ENCODE peak calls at places on chromosomes 2 and 18, in five cellular contexts. One of them, this sample, is unnamed.
A peak's percentile ranks its signal among the peaks of the same experiment; 100 is the strongest.

GRCh38 chr2:214810670-214811069 is 1.2 kb upstream of the BARD1 start:
- DNase-seq in CD8-positive, alpha-beta memory T cell: no peak
- DNase-seq in heart right ventricle: no peak
- DNase-seq in fibroblast of lung: no peak
- DNase-seq in tibial artery: no peak
- DNase-seq in this sample: no peak

GRCh38 chr2:64846175-64846574 is 143.0 kb upstream of the SLC1A4 start:
- DNase-seq in tibial artery: no peak
- DNase-seq in CD8-positive, alpha-beta memory T cell: no peak
- DNase-seq in heart right ventricle: no peak
- DNase-seq in fibroblast of lung: peak; percentile 29
- DNase-seq in this sample: no peak

GRCh38 chr18:413263-413662 is 87.2 kb downstream of the COLEC12 start:
- DNase-seq in fibroblast of lung: peak; percentile 68
- DNase-seq in heart right ventricle: no peak
- DNase-seq in CD8-positive, alpha-beta memory T cell: no peak
- DNase-seq in tibial artery: no peak
- DNase-seq in this sample: no peak

GRCh38 chr2:177717831-177718618 is 325.5 kb downstream of the AGPS start:
- DNase-seq in fibroblast of lung: no peak
- DNase-seq in heart right ventricle: no peak
- DNase-seq in tibial artery: no peak
- DNase-seq in CD8-positive, alpha-beta memory T cell: no peak
- DNase-seq in this sample: no peak

GRCh38 chr2:64839844-64840243 is 149.4 kb upstream of the SLC1A4 start:
- DNase-seq in tibial artery: no peak
- DNase-seq in CD8-positive, alpha-beta memory T cell: no peak
- DNase-seq in heart right ventricle: no peak
- DNase-seq in fibroblast of lung: peak; percentile 21
- DNase-seq in this sample: no peak

GRCh38 chr2:45808294-45808693 is 156.8 kb downstream of the PRKCE start:
- DNase-seq in tibial artery: no peak
- DNase-seq in fibroblast of lung: no peak
- DNase-seq in heart right ventricle: no peak
- DNase-seq in CD8-positive, alpha-beta memory T cell: no peak
- DNase-seq in this sample: no peak

GRCh38 chr2:223613017-223613950 is 11.1 kb upstream of the SCG2 start:
- DNase-seq in CD8-positive, alpha-beta memory T cell: no peak
- DNase-seq in fibroblast of lung: peak; percentile 99
- DNase-seq in tibial artery: peak; percentile 95
- DNase-seq in heart right ventricle: peak; percentile 66
- DNase-seq in this sample: peak; percentile 88

GRCh38 chr18:22063077-22063476 is 106.3 kb upstream of the GATA6 start:
- DNase-seq in tibial artery: no peak
- DNase-seq in fibroblast of lung: no peak
- DNase-seq in heart right ventricle: no peak
- DNase-seq in CD8-positive, alpha-beta memory T cell: no peak
- DNase-seq in this sample: no peak

GRCh38 chr18:40414155-40414754 is 1540.8 kb upstream of the PIK3C3 start:
- DNase-seq in fibroblast of lung: peak; percentile 50
- DNase-seq in heart right ventricle: no peak
- DNase-seq in tibial artery: no peak
- DNase-seq in CD8-positive, alpha-beta memory T cell: no peak
- DNase-seq in this sample: no peak

GRCh38 chr2:100822587-100823248 is 2.8 kb downstream of the NPAS2 start:
- DNase-seq in heart right ventricle: no peak
- DNase-seq in tibial artery: no peak
- DNase-seq in fibroblast of lung: peak; percentile 56
- DNase-seq in CD8-positive, alpha-beta memory T cell: no peak
- DNase-seq in this sample: no peak

GRCh38 chr2:1731512-1731962 is 12.8 kb downstream of the PXDN start:
- DNase-seq in fibroblast of lung: peak; percentile 97
- DNase-seq in tibial artery: peak; percentile 80
- DNase-seq in heart right ventricle: no peak
- DNase-seq in CD8-positive, alpha-beta memory T cell: no peak
- DNase-seq in this sample: no peak

DNA sequence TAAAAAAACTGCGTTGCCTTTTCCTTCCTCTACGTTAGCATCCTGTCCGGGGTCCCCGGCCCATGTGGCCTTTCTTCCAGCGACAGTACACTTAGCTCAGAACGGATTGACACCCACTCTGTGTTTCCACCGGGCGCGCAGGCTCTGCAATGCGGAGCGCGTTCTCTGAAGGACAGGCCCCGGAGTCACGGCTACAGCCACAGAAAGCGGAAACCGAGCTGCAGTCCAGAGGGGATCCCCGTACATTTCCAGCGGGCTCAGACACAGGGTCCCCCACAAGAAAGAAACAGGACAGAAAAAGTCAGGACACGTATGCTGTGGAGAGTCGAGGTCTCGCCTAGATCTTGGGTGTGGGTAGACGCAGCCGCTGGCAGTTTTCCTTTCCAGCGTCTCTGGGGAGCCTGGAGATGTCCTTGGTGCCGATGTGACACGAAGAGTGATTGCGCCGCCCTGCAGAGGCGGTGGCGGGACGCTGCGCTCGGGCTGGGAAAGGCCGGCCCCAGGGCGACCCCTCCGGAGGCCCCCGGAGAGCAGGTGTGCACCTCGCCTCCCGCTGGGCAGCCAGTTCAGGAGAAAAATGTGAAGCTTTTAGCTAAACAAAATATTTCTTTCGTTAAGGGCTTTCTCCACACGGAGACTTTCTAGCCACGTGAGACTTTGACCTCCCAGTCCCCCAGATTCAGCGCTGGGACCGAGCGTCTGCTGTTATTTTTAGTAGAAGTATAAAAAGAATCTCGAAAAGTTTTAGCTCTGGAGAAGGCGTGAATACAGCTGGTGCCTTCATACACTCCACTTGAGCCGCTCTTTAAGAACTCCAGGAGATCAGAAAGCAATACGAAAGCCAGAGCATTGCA is 1.3 kb upstream of the ACKR3 start:
- DNase-seq in heart right ventricle: peak; percentile 71
- DNase-seq in CD8-positive, alpha-beta memory T cell: peak; percentile 53
- DNase-seq in fibroblast of lung: no peak
- DNase-seq in tibial artery: peak; percentile 87
- DNase-seq in this sample: no peak
- H3K4me3 ChIP-seq in heart right ventricle: peak overlapping the region; percentile 64
- H3K4me3 ChIP-seq in CD8-positive, alpha-beta memory T cell: peak overlapping the region; percentile 57
- H3K4me3 ChIP-seq in fibroblast of lung: peak overlapping the region; percentile 25
- H3K4me3 ChIP-seq in tibial artery: peak overlapping the region; percentile 62
- H3K4me3 ChIP-seq in this sample: no peak overlapping the region

DNA sequence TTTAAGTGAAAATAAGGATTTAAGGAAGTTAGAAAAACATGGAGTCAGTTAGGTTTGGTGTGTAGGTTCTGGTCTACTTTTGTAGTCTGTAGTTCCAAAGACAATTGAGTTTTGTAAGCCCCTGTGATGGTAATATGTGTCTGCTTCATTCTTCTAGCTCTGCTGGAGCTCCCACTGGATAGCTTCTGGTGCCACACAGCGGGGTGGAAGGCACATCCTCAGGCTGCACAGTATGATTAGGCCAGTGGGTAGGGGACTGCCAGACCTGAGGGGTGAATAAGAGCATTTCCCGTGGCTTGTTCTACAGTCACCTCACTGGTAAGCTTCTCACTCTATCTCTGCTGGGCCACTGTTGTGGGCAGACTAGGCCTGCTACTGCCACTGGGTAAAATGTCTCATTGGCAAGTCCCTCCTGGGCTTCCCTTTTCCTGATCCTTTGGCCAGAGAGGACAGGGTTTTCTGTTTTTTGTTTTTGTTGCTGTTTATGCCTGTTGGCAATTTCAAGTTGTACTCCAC is 44.5 kb downstream of the TMEM131 start:
- DNase-seq in CD8-positive, alpha-beta memory T cell: no peak
- DNase-seq in fibroblast of lung: peak; percentile 62
- DNase-seq in tibial artery: no peak
- DNase-seq in heart right ventricle: no peak
- DNase-seq in this sample: no peak
- H3K4me3 ChIP-seq in CD8-positive, alpha-beta memory T cell: no peak overlapping the region
- H3K4me3 ChIP-seq in fibroblast of lung: no peak overlapping the region
- H3K4me3 ChIP-seq in tibial artery: no peak overlapping the region
- H3K4me3 ChIP-seq in heart right ventricle: no peak overlapping the region
- H3K4me3 ChIP-seq in this sample: no peak overlapping the region

DNA sequence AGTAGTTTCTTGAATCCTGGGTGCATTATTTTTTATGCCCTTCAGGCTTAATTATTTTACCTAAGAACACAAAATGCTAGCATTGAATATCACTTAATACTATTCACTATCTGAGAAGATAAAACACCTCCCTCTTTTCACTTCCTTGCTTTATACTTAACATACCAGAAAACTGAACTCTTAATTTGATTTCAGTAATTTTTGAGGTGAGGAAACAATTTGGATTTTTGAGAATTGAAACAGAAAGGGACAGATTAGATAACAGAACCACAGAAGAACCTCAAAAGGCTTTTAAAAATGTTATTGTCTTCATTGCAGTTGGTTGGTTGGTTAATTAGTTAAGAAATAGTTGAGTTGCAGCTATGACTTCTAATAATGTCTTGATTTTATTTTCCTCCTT is 69.5 kb downstream of the GPD2 start:
- DNase-seq in tibial artery: no peak
- DNase-seq in fibroblast of lung: peak; percentile 18
- DNase-seq in heart right ventricle: no peak
- DNase-seq in CD8-positive, alpha-beta memory T cell: no peak
- DNase-seq in this sample: no peak
- H3K4me3 ChIP-seq in tibial artery: no peak overlapping the region
- H3K4me3 ChIP-seq in fibroblast of lung: no peak overlapping the region
- H3K4me3 ChIP-seq in heart right ventricle: no peak overlapping the region
- H3K4me3 ChIP-seq in CD8-positive, alpha-beta memory T cell: no peak overlapping the region
- H3K4me3 ChIP-seq in this sample: no peak overlapping the region

DNA sequence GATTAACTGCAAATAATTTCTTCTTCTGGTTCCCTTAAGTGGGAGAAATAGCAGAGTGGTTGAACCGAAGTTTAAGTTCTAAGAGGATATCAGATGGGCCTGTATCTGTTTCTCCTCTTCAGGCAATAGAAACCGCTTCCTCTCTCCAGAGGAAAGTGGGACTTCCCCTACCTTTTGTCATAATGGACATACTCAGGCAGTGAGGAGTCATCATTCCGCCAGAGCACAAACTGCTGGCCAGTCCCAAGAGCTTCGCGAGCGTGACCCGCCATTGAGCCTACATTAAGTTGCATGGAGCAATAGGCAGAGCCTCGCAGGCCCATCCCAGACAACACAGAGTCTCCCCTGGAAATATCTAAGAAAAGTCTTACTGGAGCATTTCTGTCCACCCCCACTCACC is 158.9 kb downstream of the LDLRAD4 start:
- DNase-seq in heart right ventricle: no peak
- DNase-seq in fibroblast of lung: peak; percentile 37
- DNase-seq in tibial artery: no peak
- DNase-seq in CD8-positive, alpha-beta memory T cell: no peak
- DNase-seq in this sample: no peak
- H3K4me3 ChIP-seq in heart right ventricle: no peak overlapping the region
- H3K4me3 ChIP-seq in fibroblast of lung: no peak overlapping the region
- H3K4me3 ChIP-seq in tibial artery: no peak overlapping the region
- H3K4me3 ChIP-seq in CD8-positive, alpha-beta memory T cell: peak overlapping the region; percentile 25
- H3K4me3 ChIP-seq in this sample: no peak overlapping the region

GRCh38 chr2:165032559-165032958 is 77.2 kb upstream of the SLC38A11 start:
- DNase-seq in CD8-positive, alpha-beta memory T cell: no peak
- DNase-seq in fibroblast of lung: no peak
- DNase-seq in tibial artery: no peak
- DNase-seq in heart right ventricle: no peak
- DNase-seq in this sample: no peak
- H3K4me3 ChIP-seq in CD8-positive, alpha-beta memory T cell: no peak overlapping the region
- H3K4me3 ChIP-seq in fibroblast of lung: no peak overlapping the region
- H3K4me3 ChIP-seq in tibial artery: no peak overlapping the region
- H3K4me3 ChIP-seq in heart right ventricle: no peak overlapping the region
- H3K4me3 ChIP-seq in this sample: no peak overlapping the region

GRCh38 chr18:34873966-34874365 is 163.9 kb downstream of the DTNA start:
- DNase-seq in fibroblast of lung: peak; percentile 59
- DNase-seq in tibial artery: no peak
- DNase-seq in heart right ventricle: no peak
- DNase-seq in CD8-positive, alpha-beta memory T cell: no peak
- DNase-seq in this sample: no peak
- H3K4me3 ChIP-seq in fibroblast of lung: no peak overlapping the region
- H3K4me3 ChIP-seq in tibial artery: no peak overlapping the region
- H3K4me3 ChIP-seq in heart right ventricle: no peak overlapping the region
- H3K4me3 ChIP-seq in CD8-positive, alpha-beta memory T cell: no peak overlapping the region
- H3K4me3 ChIP-seq in this sample: no peak overlapping the region